ENCODE peak calls at places on chromosomes 11 and 22, in nine cellular contexts. Y is tibial artery, N is SJSA1, D is skeletal muscle cell, O is psoas muscle, P is bronchial epithelial cell, I is lower leg skin, T is HAP-1, J is IMR-90. G is an unnamed sample.

GRCh38 chr22:23279781-23280180 is 99.5 kb downstream of the BCR start:
- DNase-seq in I (no peak), T (no peak), J (peak; percentile 28), O (no peak), N (no peak), P (peak; percentile 86), D (no peak), Y (no peak), G (no peak)

GRCh38 chr11:117918366-117919255 is 10.6 kb downstream of the TMPRSS13 start:
- DNase-seq in D (no peak), I (no peak), P (no peak), O (no peak), J (no peak), T (no peak), N (no peak), Y (no peak), G (peak; percentile 33)

GRCh38 chr22:19517171-19517500 is 7.1 kb downstream of the CLDN5 start:
- DNase-seq in T (no peak), O (no peak), Y (no peak), J (no peak), N (no peak), P (no peak), I (no peak), D (no peak), G (no peak)

GRCh38 chr11:113477321-113477720 is 2.1 kb upstream of the DRD2 start:
- DNase-seq in D (no peak), J (no peak), N (no peak), Y (no peak), I (no peak), O (no peak), P (no peak), T (no peak), G (no peak)

GRCh38 chr22:39994046-39994565 is 648 bp upstream of the FAM83F start:
- DNase-seq in D (no peak), Y (no peak), J (peak; percentile 25), P (peak; percentile 78), I (no peak), N (no peak), O (no peak), T (no peak), G (no peak)

GRCh38 chr11:71462726-71463125 is 9.7 kb downstream of the NADSYN1 start:
- DNase-seq in P (no peak), I (no peak), J (no peak), Y (no peak), T (no peak), N (no peak), O (peak; percentile 24), D (no peak), G (no peak)

GRCh38 chr11:19962053-19962794 is 198.1 kb downstream of the DBX1 start:
- DNase-seq in O (no peak), T (no peak), I (no peak), J (no peak), Y (no peak), N (no peak), D (no peak), P (no peak), G (no peak)

GRCh38 chr11:32485733-32486132 is 50.4 kb upstream of the WT1 start:
- DNase-seq in I (no peak), N (no peak), P (no peak), O (no peak), D (no peak), J (no peak), Y (no peak), T (no peak), G (no peak)

GRCh38 chr11:116694017-116694725 is 78.6 kb downstream of the BUD13 start:
- DNase-seq in N (no peak), D (no peak), P (no peak), I (no peak), T (no peak), Y (no peak), O (no peak), J (no peak), G (no peak)

GRCh38 chr11:20990447-20990846 is 321.1 kb downstream of the NELL1 start:
- DNase-seq in Y (no peak), O (no peak), J (no peak), P (no peak), D (no peak), N (no peak), T (no peak), I (no peak), G (no peak)

GRCh38 chr11:3146612-3147256 is 18.4 kb downstream of the OSBPL5 start:
- DNase-seq in J (peak; percentile 78), T (no peak), P (no peak), Y (peak; percentile 59), N (peak; percentile 92), I (no peak), O (no peak), D (no peak), G (no peak)

GRCh38 chr11:67510023-67510345 is 2.0 kb upstream of the CDK2AP2 start:
- DNase-seq in Y (no peak), T (no peak), D (no peak), P (no peak), J (peak; percentile 24), N (no peak), O (no peak), I (no peak), G (no peak)

GRCh38 chr11:1354125-1354938 is 35.4 kb upstream of the BRSK2 start:
- DNase-seq in N (no peak), T (no peak), P (no peak), Y (no peak), D (no peak), I (no peak), O (peak; percentile 36), J (no peak), G (no peak)

GRCh38 chr11:126640186-126640585 is 284.7 kb downstream of the ST3GAL4 start:
- DNase-seq in Y (no peak), P (no peak), J (no peak), O (no peak), I (no peak), D (no peak), T (no peak), N (no peak), G (no peak)

GRCh38 chr22:16608931-16609330 is 16.3 kb upstream of the CCT8L2 start:
- DNase-seq in N (no peak), O (no peak), I (no peak), D (no peak), Y (no peak), J (no peak), T (no peak), P (no peak), G (no peak)

GRCh38 chr22:16609548-16610261 is 17.1 kb upstream of the CCT8L2 start:
- DNase-seq in P (no peak), N (no peak), O (no peak), Y (no peak), J (no peak), I (no peak), T (no peak), D (no peak), G (no peak)
- H3K4me3 ChIP-seq in P (peak overlapping the region; percentile 6), N (no peak overlapping the region), O (peak overlapping the region; percentile 54), Y (peak overlapping the region; percentile 32), J (no peak overlapping the region), I (no peak overlapping the region), T (no peak overlapping the region), D (no peak overlapping the region), G (no peak overlapping the region)

GRCh38 chr11:65555693-65556231 is 2.4 kb downstream of the LTBP3 start:
- DNase-seq in O (peak; percentile 83), D (peak; percentile 63), T (no peak), N (peak; percentile 98), Y (peak; percentile 71), I (no peak), P (peak; percentile 63), J (peak; percentile 88), G (no peak)
- H3K4me3 ChIP-seq in O (peak overlapping the region; percentile 75), D (peak overlapping the region; percentile 5), T (no peak overlapping the region), N (no peak overlapping the region), Y (no peak overlapping the region), I (no peak overlapping the region), P (no peak overlapping the region), J (no peak overlapping the region), G (no peak overlapping the region)

DNA sequence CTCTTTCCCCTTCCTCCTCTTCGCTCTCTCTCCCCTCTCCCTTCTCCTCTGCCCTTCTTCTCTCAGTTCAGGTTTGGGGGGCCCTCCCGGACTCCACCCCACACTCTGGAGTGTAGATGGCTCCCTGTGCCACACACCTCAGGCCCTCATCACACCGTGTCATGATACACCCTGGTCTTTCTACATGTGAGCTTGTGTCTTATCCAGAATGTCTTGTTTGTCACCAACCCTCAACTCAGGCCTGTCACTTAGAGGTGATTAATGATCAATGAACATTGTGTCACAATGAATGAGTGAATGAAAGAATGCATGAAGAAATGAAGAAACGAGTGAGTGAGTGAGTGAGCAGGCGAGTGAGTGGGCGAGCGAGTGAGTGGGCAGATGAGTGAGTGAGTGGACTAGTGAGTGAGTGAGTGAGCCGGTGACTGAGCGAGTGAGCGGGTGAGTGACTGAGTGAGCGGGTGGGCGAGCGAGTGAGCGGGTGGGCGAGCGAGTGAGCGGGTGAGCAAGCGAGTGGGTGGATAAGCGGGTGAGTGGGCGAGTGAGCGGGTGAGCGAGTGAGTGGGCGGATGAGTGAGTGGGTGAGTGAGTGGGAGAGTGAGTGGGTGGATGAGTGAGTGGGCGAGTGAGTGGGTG is 33.8 kb downstream of the CAPN1 start:
- DNase-seq in I (no peak), O (no peak), P (no peak), J (no peak), D (no peak), N (peak; percentile 49), T (no peak), Y (no peak), G (no peak)
- H3K4me3 ChIP-seq in I (no peak overlapping the region), O (no peak overlapping the region), P (no peak overlapping the region), J (no peak overlapping the region), D (no peak overlapping the region), N (no peak overlapping the region), T (no peak overlapping the region), Y (no peak overlapping the region), G (no peak overlapping the region)

GRCh38 chr11:83127309-83127636 is 29.7 kb upstream of the PCF11 start:
- DNase-seq in D (no peak), I (peak; percentile 47), N (no peak), T (no peak), Y (no peak), P (peak; percentile 15), J (no peak), O (no peak), G (no peak)

GRCh38 chr11:83132191-83132590 is 24.7 kb upstream of the PCF11 start:
- DNase-seq in T (no peak), O (no peak), N (no peak), D (no peak), Y (no peak), I (no peak), P (no peak), J (no peak), G (no peak)
- H3K4me3 ChIP-seq in T (no peak overlapping the region), O (no peak overlapping the region), N (no peak overlapping the region), D (no peak overlapping the region), Y (no peak overlapping the region), I (no peak overlapping the region), P (no peak overlapping the region), J (no peak overlapping the region), G (no peak overlapping the region)

GRCh38 chr11:120017582-120017981 is 120.3 kb downstream of the TRIM29 start:
- DNase-seq in N (no peak), P (no peak), T (no peak), D (no peak), O (no peak), J (no peak), Y (no peak), I (no peak), G (no peak)
- H3K4me3 ChIP-seq in N (no peak overlapping the region), P (no peak overlapping the region), T (no peak overlapping the region), D (no peak overlapping the region), O (no peak overlapping the region), J (no peak overlapping the region), Y (no peak overlapping the region), I (no peak overlapping the region), G (no peak overlapping the region)

DNA sequence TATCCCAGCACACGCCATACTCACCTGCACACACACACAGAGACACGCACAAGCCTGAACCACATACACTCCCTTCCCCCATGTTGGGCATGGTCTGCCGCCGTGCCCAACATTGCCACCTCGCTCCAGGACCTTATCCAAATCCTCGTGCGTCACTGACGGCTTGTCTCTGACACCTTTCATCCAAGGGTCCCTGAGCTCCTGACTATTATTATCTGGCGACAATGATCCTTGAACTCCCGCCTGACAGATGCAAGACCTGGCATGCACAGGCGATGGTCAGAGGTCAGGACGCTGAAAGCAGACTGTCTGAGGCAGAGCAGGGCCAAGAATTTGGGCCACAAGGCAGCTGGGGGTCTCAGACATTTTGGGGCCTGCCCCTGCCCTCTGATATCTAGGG is 4.2 kb downstream of the MB start:
- DNase-seq in I (no peak), N (no peak), O (peak; percentile 78), T (no peak), J (no peak), P (no peak), D (no peak), Y (no peak), G (peak; percentile 27)
- H3K4me3 ChIP-seq in I (no peak overlapping the region), N (no peak overlapping the region), O (peak overlapping the region; percentile 71), T (no peak overlapping the region), J (no peak overlapping the region), P (no peak overlapping the region), D (no peak overlapping the region), Y (no peak overlapping the region), G (no peak overlapping the region)